ENCODE peak calls at places on chromosomes 5 and 9, in ten cellular contexts. M, F, Y, P, I, X, C, O, A and K are unnamed samples.

GRCh38 chr9:112447283-112447761 is 39.3 kb upstream of the KIAA1958 start:
- DNase-seq in M (peak), F (no peak), Y (no peak), P (no peak), I (no peak), X (no peak), C (no peak), O (no peak), A (no peak), K (no peak)

GRCh38 chr5:9149988-9150387 is 395.9 kb downstream of the SEMA5A start:
- DNase-seq in M (peak), F (no peak), Y (no peak), P (no peak), I (no peak), X (no peak), C (no peak), O (no peak), A (no peak), K (no peak)

GRCh38 chr5:81393783-81394718 is at the start of gene ACOT12:
- DNase-seq in M (peak), F (peak), Y (peak), P (no peak), I (peak), X (peak), C (no peak), O (no peak), A (no peak), K (peak)

GRCh38 chr5:149054416-149054815 is 8.4 kb downstream of the SH3TC2 start:
- DNase-seq in M (no peak), F (no peak), Y (no peak), P (no peak), I (no peak), X (no peak), C (no peak), O (no peak), A (no peak), K (no peak)

GRCh38 chr9:134348404-134349155 is 22.3 kb downstream of the RXRA start:
- DNase-seq in M (no peak), F (no peak), Y (no peak), P (no peak), I (no peak), X (no peak), C (peak), O (no peak), A (no peak), K (no peak)

GRCh38 chr5:149561848-149562247 is 10.6 kb upstream of the CSNK1A1 start:
- DNase-seq in M (peak), F (no peak), Y (no peak), P (no peak), I (no peak), X (no peak), C (no peak), O (no peak), A (no peak), K (no peak)

GRCh38 chr9:124969401-124969800 is 28.5 kb upstream of the GOLGA1 start:
- DNase-seq in M (no peak), F (no peak), Y (no peak), P (no peak), I (no peak), X (no peak), C (no peak), O (no peak), A (no peak), K (no peak)

GRCh38 chr9:36991516-36992134 is 42.4 kb downstream of the PAX5 start:
- DNase-seq in M (peak), F (peak), Y (peak), P (no peak), I (no peak), X (no peak), C (peak), O (no peak), A (peak), K (no peak)

GRCh38 chr5:119393746-119394145 is 37.9 kb downstream of the TNFAIP8 start:
- DNase-seq in M (peak), F (no peak), Y (no peak), P (no peak), I (no peak), X (no peak), C (no peak), O (no peak), A (no peak), K (no peak)

GRCh38 chr9:81116340-81117207 is 572.8 kb downstream of the TLE1 start:
- DNase-seq in M (no peak), F (no peak), Y (no peak), P (no peak), I (no peak), X (no peak), C (no peak), O (no peak), A (no peak), K (no peak)